ENCODE peak calls at places on chromosomes 5 and 9, in four cellular contexts. Z is mammary epithelial cell, T is heart right ventricle, B is colonic mucosa. N is an unnamed sample. For H3K27me3 and H3K36me3, the result is how much of the 10 kb centered on the place peaks cover.

GRCh38 chr5:57939771-57940170 is 457.2 kb upstream of the ACTBL2 start:
- DNase-seq in T (no peak), Z (no peak), B (no peak), N (no peak)

GRCh38 chr9:2093920-2094597 is 78.9 kb downstream of the SMARCA2 start:
- DNase-seq in B (no peak), T (no peak), Z (peak), N (no peak)

GRCh38 chr5:98911221-98912040 is 17.4 kb downstream of the CHD1 start:
- DNase-seq in B (no peak), T (no peak), Z (no peak), N (no peak)

GRCh38 chr5:180090098-180090768 is 18.7 kb upstream of the RNF130 start:
- DNase-seq in Z (peak), T (peak), B (peak), N (peak)

GRCh38 chr5:153974131-153974812 is 64.4 kb downstream of the FAM114A2 start:
- DNase-seq in Z (peak), T (peak), B (no peak), N (peak)

GRCh38 chr9:110152704-110153374 is 55.1 kb downstream of the C9orf152 start:
- DNase-seq in B (peak), Z (peak), T (no peak), N (no peak)

GRCh38 chr5:40601198-40601868 is 78.4 kb upstream of the PTGER4 start:
- DNase-seq in Z (peak), T (no peak), B (no peak), N (no peak)

GRCh38 chr5:91332267-91333044 is 50.7 kb downstream of the ARRDC3 start:
- DNase-seq in T (no peak), B (no peak), Z (peak), N (no peak)

GRCh38 chr5:173395257-173395932 is 67.2 kb upstream of the STC2 start:
- DNase-seq in Z (peak), T (no peak), B (no peak), N (no peak)

GRCh38 chr9:108813951-108814601 is 41.7 kb downstream of the ACTL7B start:
- DNase-seq in Z (peak), T (peak), B (no peak), N (no peak)

GRCh38 chr9:126851286-126851880 is 9.1 kb upstream of the ZBTB34 start:
- DNase-seq in T (no peak), B (no peak), Z (no peak), N (no peak)

GRCh38 chr5:38755171-38755570 is 90.6 kb upstream of the OSMR start:
- DNase-seq in B (no peak), T (no peak), Z (peak), N (no peak)

GRCh38 chr5:122870219-122870856 is 24.9 kb downstream of the SNX24 start:
- DNase-seq in B (no peak), Z (no peak), T (no peak), N (no peak)

GRCh38 chr9:112443200-112443599 is 43.4 kb upstream of the KIAA1958 start:
- DNase-seq in B (no peak), Z (no peak), T (no peak), N (peak)

GRCh38 chr5:81980160-81980559 is 8.3 kb downstream of the ATG10 start:
- DNase-seq in B (no peak), T (no peak), Z (no peak), N (no peak)

GRCh38 chr9:4739587-4740372 is 1.2 kb downstream of the AK3 start:
- DNase-seq in B (peak), T (no peak), Z (peak), N (no peak)

GRCh38 chr5:174752121-174752520 is 27.7 kb downstream of the MSX2 start:
- DNase-seq in Z (no peak), B (no peak), T (no peak), N (no peak)

GRCh38 chr5:115419794-115420585 is 123.5 kb upstream of the CCDC112 start:
- DNase-seq in Z (peak), T (no peak), B (no peak), N (no peak)

GRCh38 chr9:7153566-7153965 is 395.8 kb downstream of the KDM4C start:
- DNase-seq in B (no peak), T (no peak), Z (no peak), N (no peak)

GRCh38 chr5:124259017-124259416 is 487.4 kb downstream of the ZNF608 start:
- DNase-seq in B (no peak), T (no peak), Z (no peak), N (no peak)

GRCh38 chr5:121915765-121916164 is 46.0 kb upstream of the SRFBP1 start:
- DNase-seq in T (no peak), B (peak), Z (peak), N (no peak)

GRCh38 chr5:178496219-178496618 is 94.0 kb downstream of the COL23A1 start:
- DNase-seq in T (no peak), B (no peak), Z (no peak), N (no peak)

GRCh38 chr5:115052948-115053347 is 116.8 kb downstream of the TRIM36 start:
- DNase-seq in T (no peak), Z (no peak), B (no peak), N (no peak)

GRCh38 chr9:116497081-116497480 is 190.0 kb upstream of the TRIM32 start:
- DNase-seq in T (peak), Z (no peak), B (no peak), N (no peak)

GRCh38 chr5:94613583-94613982 is 4.8 kb downstream of the KIAA0825 start:
- DNase-seq in T (no peak), Z (peak), B (no peak), N (no peak)

GRCh38 chr5:155878991-155879575 is 447.9 kb upstream of the SGCD start:
- DNase-seq in Z (no peak), B (no peak), T (no peak), N (no peak)

GRCh38 chr9:126335837-126336236 is 9.2 kb downstream of the MVB12B start:
- DNase-seq in Z (no peak), T (no peak), B (peak), N (no peak)

GRCh38 chr5:150671509-150672236 is 10.6 kb downstream of the MYOZ3 start:
- DNase-seq in T (no peak), Z (no peak), B (no peak), N (no peak)

GRCh38 chr5:126513302-126513701 is 81.7 kb downstream of the ALDH7A1 start:
- DNase-seq in B (no peak), Z (no peak), T (no peak), N (no peak)

DNA sequence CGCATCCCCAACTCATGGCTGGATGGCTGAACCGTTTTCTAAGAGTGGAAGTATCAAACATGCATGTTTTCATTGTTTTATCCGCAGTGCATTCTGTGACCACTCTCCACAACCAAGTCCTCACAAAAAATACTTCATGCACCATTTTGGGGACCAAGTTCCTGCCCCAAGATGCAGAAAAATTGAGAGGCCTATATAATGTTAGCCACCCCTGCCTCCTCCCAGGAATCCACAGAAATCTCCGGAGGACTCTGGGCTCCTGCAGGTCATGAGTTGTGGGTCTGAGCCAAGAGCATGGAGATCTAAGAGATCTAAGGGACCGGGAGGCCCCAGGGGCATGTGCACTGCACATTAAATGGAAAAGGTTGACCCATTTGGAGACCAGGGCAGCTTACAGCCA is 119.3 kb downstream of the MTX3 start:
- DNase-seq in T (no peak), B (no peak), Z (no peak), N (no peak)
- H3K27me3 ChIP-seq in T (under half), B (under half), Z (under half), N (under half)

GRCh38 chr9:137000177-137000930 is 4.0 kb upstream of the CLIC3 start:
- DNase-seq in B (no peak), T (no peak), Z (peak), N (peak)

GRCh38 chr9:137006116-137007003 is 10.0 kb upstream of the CLIC3 start:
- DNase-seq in T (no peak), Z (no peak), B (no peak), N (no peak)

GRCh38 chr9:137007060-137007815 is 10.9 kb upstream of the CLIC3 start:
- DNase-seq in T (no peak), Z (no peak), B (no peak), N (no peak)

GRCh38 chr9:137001857-137002645 is 5.7 kb upstream of the CLIC3 start:
- DNase-seq in B (no peak), T (no peak), Z (no peak), N (no peak)

GRCh38 chr9:137002646-137003041 is 6.3 kb upstream of the CLIC3 start:
- DNase-seq in T (no peak), B (no peak), Z (no peak), N (no peak)
- H3K4me3 ChIP-seq in T (no peak), B (no peak), Z (no peak), N (no peak)

DNA sequence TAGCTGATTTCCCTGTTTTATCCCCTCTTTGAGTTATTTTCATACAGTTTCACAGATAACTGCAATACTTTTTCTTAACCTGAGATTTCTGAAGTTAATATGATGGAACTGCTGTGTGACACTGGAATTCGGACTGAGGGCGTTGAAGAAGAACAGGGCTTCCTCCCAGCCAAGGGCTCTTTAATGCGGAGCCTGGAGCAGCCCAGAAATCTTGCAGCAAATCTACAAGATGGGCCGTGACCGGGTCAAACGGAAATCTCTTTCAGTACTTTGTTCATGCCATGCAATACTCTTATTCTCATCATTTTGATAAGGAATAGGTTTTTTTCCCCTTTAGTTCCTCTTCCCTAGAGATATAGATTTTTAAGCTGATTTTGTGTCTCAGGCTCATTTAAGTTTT is 236.9 kb upstream of the IRX4 start:
- DNase-seq in B (no peak), T (no peak), Z (no peak), N (no peak)
- H3K36me3 ChIP-seq in B (under half), T (under half), Z (under half), N (under half)

GRCh38 chr9:99828054-99828416 is 6.3 kb downstream of the NR4A3 start:
- DNase-seq in B (no peak), T (no peak), Z (no peak), N (no peak)
- H3K27me3 ChIP-seq in B (half or more), T (under half), Z (under half), N (under half)

DNA sequence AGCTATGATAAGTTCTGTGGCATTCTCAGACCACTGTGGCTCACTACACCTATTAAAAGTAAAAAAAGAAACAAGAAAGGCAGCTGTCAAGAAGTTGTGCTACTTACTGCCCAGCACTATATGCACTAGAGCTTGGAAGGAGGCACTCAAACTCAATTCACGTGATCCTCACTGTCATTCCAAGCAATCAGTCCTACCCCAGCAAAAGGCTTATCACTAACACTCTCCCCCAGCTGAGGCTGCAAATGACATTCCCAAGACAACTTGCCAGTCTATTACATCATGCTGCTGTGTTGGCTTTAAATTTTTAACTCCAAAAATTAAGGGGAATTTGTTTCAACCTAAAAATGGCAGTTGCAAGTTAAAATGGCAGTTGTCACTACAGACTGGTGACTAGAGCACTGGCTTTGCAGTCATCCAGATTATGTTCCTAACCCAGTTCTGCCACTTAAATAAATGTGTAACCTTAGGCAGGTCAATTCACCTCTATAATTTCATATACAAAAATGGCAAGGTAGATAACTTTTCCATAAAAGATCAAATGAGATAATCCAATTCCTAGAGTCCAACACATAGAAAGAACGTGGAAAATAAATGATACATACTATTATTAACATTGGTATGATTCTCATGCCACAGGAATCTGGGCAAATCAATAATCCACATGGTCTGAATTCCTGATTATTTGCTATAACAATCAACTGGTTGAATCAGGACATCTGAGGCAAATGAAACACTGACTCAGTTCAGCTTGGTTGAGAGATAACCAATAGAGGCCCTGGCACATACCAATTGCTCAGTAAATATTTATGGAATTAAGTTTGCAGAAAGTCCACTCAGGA is 52.4 kb downstream of the FBXW11 start:
- DNase-seq in B (no peak), Z (peak), T (no peak), N (no peak)
- H3K4me3 ChIP-seq in B (no peak), Z (no peak), T (no peak), N (no peak)

GRCh38 chr5:102930244-102930643 is 175.1 kb downstream of the PAM start:
- DNase-seq in B (no peak), Z (no peak), T (no peak), N (no peak)

GRCh38 chr5:102931085-102931484 is 176.0 kb downstream of the PAM start:
- DNase-seq in Z (no peak), B (no peak), T (no peak), N (no peak)

GRCh38 chr5:102933721-102934459 is 178.8 kb downstream of the PAM start:
- DNase-seq in Z (no peak), B (no peak), T (no peak), N (no peak)

GRCh38 chr5:102932781-102933180 is 177.7 kb downstream of the PAM start:
- DNase-seq in Z (no peak), T (no peak), B (no peak), N (no peak)

DNA sequence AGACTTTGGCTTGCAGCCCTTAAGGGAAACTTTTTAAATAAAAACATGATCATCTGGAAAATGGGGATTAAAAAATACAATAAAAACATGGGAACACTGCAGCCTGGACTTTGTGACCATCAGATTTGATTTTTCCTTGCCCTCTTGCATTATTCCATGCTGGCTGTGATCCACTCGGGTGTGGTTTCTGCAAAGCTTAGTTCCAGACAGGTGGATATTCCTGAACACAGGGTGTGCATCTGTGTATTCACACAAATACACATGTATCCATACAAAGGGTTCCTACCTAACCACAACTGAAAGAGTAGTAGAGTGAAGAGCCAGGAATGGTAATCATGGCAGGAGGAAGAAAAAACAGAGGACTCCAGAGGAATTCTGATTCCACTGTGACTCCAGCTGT is 178.2 kb downstream of the PAM start:
- DNase-seq in Z (no peak), B (no peak), T (no peak), N (no peak)
- H3K36me3 ChIP-seq in Z (under half), B (under half), T (half or more), N (under half)